ENCODE peak calls at places on chromosomes 5 and 9, in eight cellular contexts. L is AG04450, I is neuronal stem cell, D is H7, G is esophagus muscularis mucosa, M is WERI-Rb-1, Y is breast epithelium, S is Peyer's patch. Q is an unnamed sample.

GRCh38 chr9:118693645-118694044 is 675.6 kb downstream of the BRINP1 start:
- DNase-seq in L (no peak), I (no peak), D (no peak), G (no peak), M (no peak), Y (no peak), S (no peak), Q (no peak)

GRCh38 chr5:37738057-37738691 is 101.7 kb downstream of the GDNF start:
- DNase-seq in L (peak; percentile 76), I (no peak), D (no peak), G (no peak), M (no peak), Y (no peak), S (peak; percentile 50), Q (no peak)

GRCh38 chr9:109349431-109349846 is 28.6 kb upstream of the EPB41L4B start:
- DNase-seq in L (peak; percentile 49), I (no peak), D (no peak), G (no peak), M (no peak), Y (no peak), S (no peak), Q (no peak)

GRCh38 chr9:87581949-87582637 is 84.4 kb downstream of the DAPK1 start:
- DNase-seq in L (no peak), I (no peak), D (no peak), G (no peak), M (no peak), Y (no peak), S (no peak), Q (no peak)

GRCh38 chr5:93302711-93303110 is 278.3 kb downstream of the NR2F1-AS1 start:
- DNase-seq in L (no peak), I (no peak), D (no peak), G (no peak), M (no peak), Y (no peak), S (no peak), Q (no peak)

GRCh38 chr9:91847576-91847975 is 102.5 kb downstream of the ROR2 start:
- DNase-seq in L (peak; percentile 27), I (no peak), D (no peak), G (no peak), M (no peak), Y (peak; percentile 53), S (no peak), Q (no peak)

GRCh38 chr5:32984851-32985250 is 273.7 kb downstream of the NPR3 start:
- DNase-seq in L (no peak), I (no peak), D (no peak), G (no peak), M (no peak), Y (no peak), S (no peak), Q (no peak)

GRCh38 chr5:78644741-78645300 is 3.8 kb downstream of the LHFPL2 start:
- DNase-seq in L (no peak), I (no peak), D (no peak), G (no peak), M (no peak), Y (peak; percentile 43), S (no peak), Q (no peak)

GRCh38 chr5:110727025-110727314 is 499 bp upstream of the TMEM232 start:
- DNase-seq in L (no peak), I (no peak), D (no peak), G (no peak), M (no peak), Y (no peak), S (no peak), Q (no peak)

GRCh38 chr9:93962041-93962440 is 6.9 kb upstream of the BARX1 start:
- DNase-seq in L (no peak), I (no peak), D (no peak), G (no peak), M (no peak), Y (no peak), S (no peak), Q (no peak)
- H3K27me3 ChIP-seq in L (peaks cover 62% of the 10 kb centered on the region), I (peaks cover 55% of the 10 kb centered on the region), D (peaks cover 55% of the 10 kb centered on the region), G (peaks cover 72% of the 10 kb centered on the region), M (peaks cover 36% of the 10 kb centered on the region), Y (peaks cover 3% of the 10 kb centered on the region), S (no peaks in the 10 kb centered on the region), Q (peaks cover 56% of the 10 kb centered on the region)

GRCh38 chr9:128419061-128419925 is 1.4 kb upstream of the CERCAM start:
- DNase-seq in L (no peak), I (no peak), D (peak; percentile 66), G (no peak), M (peak; percentile 56), Y (no peak), S (no peak), Q (no peak)
- H3K27me3 ChIP-seq in L (peaks cover 8% of the 10 kb centered on the region), I (peaks cover 71% of the 10 kb centered on the region), D (peaks cover 33% of the 10 kb centered on the region), G (peaks cover 25% of the 10 kb centered on the region), M (no peaks in the 10 kb centered on the region), Y (no peaks in the 10 kb centered on the region), S (no peaks in the 10 kb centered on the region), Q (peaks cover 44% of the 10 kb centered on the region)

GRCh38 chr9:97845763-97846162 is 7.3 kb upstream of the FOXE1 start:
- DNase-seq in L (no peak), I (no peak), D (no peak), G (no peak), M (no peak), Y (no peak), S (no peak), Q (no peak)

GRCh38 chr9:97848582-97849237 is 4.3 kb upstream of the FOXE1 start:
- DNase-seq in L (no peak), I (no peak), D (peak; percentile 62), G (no peak), M (peak; percentile 40), Y (no peak), S (no peak), Q (peak; percentile 80)

GRCh38 chr9:97848237-97848581 is 4.8 kb upstream of the FOXE1 start:
- DNase-seq in L (no peak), I (no peak), D (peak; percentile 82), G (no peak), M (no peak), Y (no peak), S (no peak), Q (no peak)

GRCh38 chr9:97846347-97846746 is 6.7 kb upstream of the FOXE1 start:
- DNase-seq in L (no peak), I (no peak), D (peak; percentile 10), G (no peak), M (no peak), Y (no peak), S (no peak), Q (no peak)

GRCh38 chr9:97847474-97848236 is 5.4 kb upstream of the FOXE1 start:
- DNase-seq in L (no peak), I (no peak), D (peak; percentile 63), G (no peak), M (peak; percentile 42), Y (no peak), S (no peak), Q (no peak)
- H3K27me3 ChIP-seq in L (peaks cover 73% of the 10 kb centered on the region), I (peaks cover 70% of the 10 kb centered on the region), D (peaks cover 73% of the 10 kb centered on the region), G (peaks cover 93% of the 10 kb centered on the region), M (peaks cover 66% of the 10 kb centered on the region), Y (peaks cover 9% of the 10 kb centered on the region), S (no peaks in the 10 kb centered on the region), Q (peaks cover 85% of the 10 kb centered on the region)

GRCh38 chr5:170291324-170291847 is 6.2 kb downstream of the LCP2 start:
- DNase-seq in L (no peak), I (no peak), D (no peak), G (no peak), M (no peak), Y (no peak), S (no peak), Q (no peak)

GRCh38 chr5:170296036-170296934 is 1.3 kb downstream of the LCP2 start:
- DNase-seq in L (no peak), I (no peak), D (no peak), G (no peak), M (no peak), Y (no peak), S (no peak), Q (no peak)

GRCh38 chr5:170289749-170290148 is 7.8 kb downstream of the LCP2 start:
- DNase-seq in L (no peak), I (no peak), D (no peak), G (no peak), M (no peak), Y (no peak), S (no peak), Q (no peak)

GRCh38 chr5:170293273-170293672 is 4.3 kb downstream of the LCP2 start:
- DNase-seq in L (no peak), I (no peak), D (no peak), G (no peak), M (no peak), Y (no peak), S (peak; percentile 92), Q (peak; percentile 78)

DNA sequence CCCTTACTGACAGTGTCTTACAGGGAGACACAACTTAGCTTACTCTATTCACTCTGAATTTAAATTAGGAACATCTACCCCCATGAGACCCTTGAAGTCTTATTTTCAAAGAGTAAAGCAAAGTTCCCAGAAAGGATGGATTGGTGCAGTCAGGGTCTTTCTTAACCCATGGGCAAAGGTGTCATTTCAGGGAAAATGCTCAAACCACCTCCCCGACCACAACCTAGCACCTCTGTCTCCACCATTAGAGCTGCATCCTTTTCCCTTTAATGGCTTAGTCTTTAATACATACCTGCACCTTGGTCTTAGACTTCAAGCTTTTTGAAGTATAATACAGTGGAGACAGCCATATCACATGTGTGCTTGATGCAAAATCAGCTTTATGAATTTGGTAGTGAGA is 5.1 kb downstream of the LCP2 start:
- DNase-seq in L (no peak), I (no peak), D (no peak), G (no peak), M (no peak), Y (no peak), S (no peak), Q (no peak)
- H3K27me3 ChIP-seq in L (no peaks in the 10 kb centered on the region), I (no peaks in the 10 kb centered on the region), D (peaks cover 2% of the 10 kb centered on the region), G (no peaks in the 10 kb centered on the region), M (peaks cover 54% of the 10 kb centered on the region), Y (no peaks in the 10 kb centered on the region), S (no peaks in the 10 kb centered on the region), Q (no peaks in the 10 kb centered on the region)